ENCODE peak calls at places on chromosomes 5 and 9, in eight cellular contexts. K, E, T, F, G, L, N and S are unnamed samples.

GRCh38 chr9:108412755-108413154 is 443.0 kb downstream of the ACTL7B start:
- DNase-seq in K (no peak), E (no peak), T (no peak), F (no peak), G (no peak), L (peak; percentile 14), N (no peak), S (peak; percentile 14)

GRCh38 chr5:2681476-2681875 is 70.0 kb downstream of the IRX2 start:
- DNase-seq in K (no peak), E (no peak), T (no peak), F (no peak), G (no peak), L (no peak), N (no peak), S (no peak)

GRCh38 chr9:101880846-101881245 is 142.4 kb upstream of the GRIN3A start:
- DNase-seq in K (no peak), E (no peak), T (no peak), F (no peak), G (no peak), L (no peak), N (no peak), S (no peak)

GRCh38 chr5:126445502-126446174 is 22.4 kb downstream of the GRAMD2B start:
- DNase-seq in K (no peak), E (no peak), T (no peak), F (no peak), G (no peak), L (peak; percentile 53), N (no peak), S (no peak)

GRCh38 chr9:23821400-23822181 is 4.4 kb downstream of the ELAVL2 start:
- DNase-seq in K (no peak), E (no peak), T (peak; percentile 16), F (peak; percentile 16), G (no peak), L (peak; percentile 54), N (no peak), S (no peak)

GRCh38 chr9:93731963-93732362 is 155.6 kb downstream of the PHF2 start:
- DNase-seq in K (no peak), E (no peak), T (no peak), F (no peak), G (no peak), L (no peak), N (no peak), S (no peak)

GRCh38 chr9:70413798-70414775 is at the start of gene KLF9:
- DNase-seq in K (peak; percentile 81), E (peak; percentile 90), T (peak; percentile 41), F (peak; percentile 95), G (peak; percentile 95), L (peak; percentile 56), N (peak; percentile 77), S (peak; percentile 91)

GRCh38 chr9:83959061-83959460 is 21.0 kb downstream of the HNRNPK start:
- DNase-seq in K (no peak), E (no peak), T (no peak), F (no peak), G (no peak), L (peak; percentile 71), N (no peak), S (no peak)

GRCh38 chr9:127979333-127980055 is 1.3 kb downstream of the EEIG1 start:
- DNase-seq in K (no peak), E (peak; percentile 61), T (no peak), F (peak; percentile 64), G (peak; percentile 41), L (peak; percentile 42), N (peak; percentile 77), S (peak; percentile 47)

GRCh38 chr5:155080721-155081120 is 67.2 kb downstream of the KIF4B start:
- DNase-seq in K (no peak), E (no peak), T (no peak), F (no peak), G (no peak), L (no peak), N (no peak), S (no peak)

GRCh38 chr9:128503870-128504269 is 649 bp upstream of the GLE1 start:
- DNase-seq in K (no peak), E (no peak), T (peak; percentile 1), F (peak; percentile 35), G (no peak), L (no peak), N (peak; percentile 36), S (no peak)

GRCh38 chr5:148639081-148639480 is 15.2 kb downstream of the HTR4 start:
- DNase-seq in K (no peak), E (no peak), T (no peak), F (no peak), G (no peak), L (no peak), N (no peak), S (peak; percentile 95)

GRCh38 chr9:130946778-130947617 is 8.0 kb upstream of the FIBCD1 start:
- DNase-seq in K (no peak), E (no peak), T (no peak), F (no peak), G (no peak), L (peak; percentile 81), N (peak; percentile 80), S (peak; percentile 61)

GRCh38 chr9:100697339-100697738 is 119.5 kb downstream of the CAVIN4 start:
- DNase-seq in K (no peak), E (no peak), T (no peak), F (no peak), G (no peak), L (no peak), N (no peak), S (no peak)

GRCh38 chr9:109821711-109822110 is 41.7 kb downstream of the PALM2AKAP2 start:
- DNase-seq in K (no peak), E (no peak), T (no peak), F (no peak), G (no peak), L (no peak), N (no peak), S (no peak)

GRCh38 chr9:109329274-109330258 is 8.7 kb upstream of the EPB41L4B start:
- DNase-seq in K (no peak), E (no peak), T (peak; percentile 27), F (peak; percentile 89), G (no peak), L (peak; percentile 81), N (no peak), S (no peak)

GRCh38 chr9:37119907-37120839 is at the start of gene ZCCHC7:
- DNase-seq in K (peak; percentile 94), E (peak; percentile 99), T (peak; percentile 92), F (peak; percentile 97), G (peak; percentile 98), L (peak; percentile 86), N (peak; percentile 94), S (peak; percentile 99)

GRCh38 chr9:85368781-85369180 is 373.0 kb downstream of the AGTPBP1 start:
- DNase-seq in K (no peak), E (no peak), T (no peak), F (no peak), G (no peak), L (no peak), N (no peak), S (no peak)

GRCh38 chr5:91632871-91633270 is 249.8 kb upstream of the ARRDC3 start:
- DNase-seq in K (no peak), E (no peak), T (peak; percentile 38), F (no peak), G (no peak), L (peak; percentile 26), N (no peak), S (no peak)

GRCh38 chr9:91040371-91041215 is 239.0 kb downstream of the SYK start:
- DNase-seq in K (no peak), E (no peak), T (no peak), F (no peak), G (no peak), L (no peak), N (no peak), S (no peak)

GRCh38 chr5:18105449-18105848 is 471.2 kb downstream of the TAF11L14 start:
- DNase-seq in K (no peak), E (no peak), T (no peak), F (no peak), G (no peak), L (peak; percentile 73), N (no peak), S (no peak)

GRCh38 chr5:75670571-75670970 is 46.7 kb downstream of the POC5 start:
- DNase-seq in K (no peak), E (no peak), T (no peak), F (no peak), G (no peak), L (no peak), N (no peak), S (no peak)

GRCh38 chr5:143080407-143080806 is 310.2 kb downstream of the ARHGAP26 start:
- DNase-seq in K (no peak), E (no peak), T (no peak), F (no peak), G (no peak), L (no peak), N (no peak), S (no peak)

GRCh38 chr5:1521671-1522600 is 1.8 kb downstream of the LPCAT1 start:
- DNase-seq in K (no peak), E (peak; percentile 13), T (no peak), F (peak; percentile 11), G (peak; percentile 15), L (peak; percentile 80), N (no peak), S (no peak)

GRCh38 chr9:32011049-32011448 is 373.4 kb upstream of the ACO1 start:
- DNase-seq in K (no peak), E (no peak), T (no peak), F (no peak), G (no peak), L (no peak), N (peak; percentile 14), S (no peak)

GRCh38 chr5:92391-93220 is 638 bp downstream of the PLEKHG4B start:
- DNase-seq in K (no peak), E (no peak), T (no peak), F (no peak), G (no peak), L (no peak), N (peak; percentile 61), S (no peak)

GRCh38 chr5:168788107-168788506 is 208.9 kb upstream of the PANK3 start:
- DNase-seq in K (no peak), E (no peak), T (no peak), F (no peak), G (no peak), L (no peak), N (no peak), S (no peak)

GRCh38 chr9:93295031-93295430 is 111.1 kb downstream of the WNK2 start:
- DNase-seq in K (no peak), E (no peak), T (no peak), F (no peak), G (no peak), L (no peak), N (no peak), S (no peak)